ENCODE peak calls at places on chromosomes 16 and 17, in five cellular contexts. J is transverse colon, C is cardiac muscle cell, K is AG10803, E is endothelial cell. I is an unnamed sample.

GRCh38 chr17:64679710-64680216 is 17.7 kb upstream of the SMURF2 start:
- DNase-seq in J (no peak), C (peak), K (peak), E (no peak), I (no peak)

GRCh38 chr17:41178341-41178740 is 320 bp upstream of the KRTAP4-2 start:
- DNase-seq in J (no peak), C (no peak), K (peak), E (no peak), I (no peak)

GRCh38 chr16:67451704-67452435 is 20.9 kb downstream of the HSD11B2 start:
- DNase-seq in J (peak), C (no peak), K (no peak), E (no peak), I (no peak)

GRCh38 chr16:1839554-1839953 is 12.5 kb downstream of the FAHD1 start:
- DNase-seq in J (no peak), C (peak), K (peak), E (no peak), I (no peak)

GRCh38 chr17:28227278-28228108 is 91.5 kb upstream of the TMEM97 start:
- DNase-seq in J (peak), C (peak), K (no peak), E (peak), I (no peak)

GRCh38 chr16:5025171-5025632 is 8.5 kb downstream of the NAGPA start:
- DNase-seq in J (peak), C (peak), K (no peak), E (peak), I (no peak)

GRCh38 chr16:12758031-12758669 is 45.5 kb downstream of the CPPED1 start:
- DNase-seq in J (no peak), C (no peak), K (no peak), E (no peak), I (no peak)

GRCh38 chr17:71519285-71519684 is 601.5 kb upstream of the SOX9 start:
- DNase-seq in J (no peak), C (no peak), K (no peak), E (no peak), I (no peak)

GRCh38 chr17:38658741-38659345 is 15.9 kb downstream of the EPOP start:
- DNase-seq in J (no peak), C (no peak), K (no peak), E (no peak), I (no peak)

GRCh38 chr17:9575381-9576072 is at the start of gene STX8:
- DNase-seq in J (peak), C (peak), K (peak), E (peak), I (peak)
- TF ChIP-seq CTCF in J (no peak), C (peak), K (no peak), E (no peak), I (no peak)

GRCh38 chr16:8869212-8869987 is 594 bp upstream of the CARHSP1 start:
- DNase-seq in J (no peak), C (no peak), K (no peak), E (no peak), I (no peak)
- TF ChIP-seq CTCF in J (peak), C (no peak), K (no peak), E (no peak), I (no peak)

DNA sequence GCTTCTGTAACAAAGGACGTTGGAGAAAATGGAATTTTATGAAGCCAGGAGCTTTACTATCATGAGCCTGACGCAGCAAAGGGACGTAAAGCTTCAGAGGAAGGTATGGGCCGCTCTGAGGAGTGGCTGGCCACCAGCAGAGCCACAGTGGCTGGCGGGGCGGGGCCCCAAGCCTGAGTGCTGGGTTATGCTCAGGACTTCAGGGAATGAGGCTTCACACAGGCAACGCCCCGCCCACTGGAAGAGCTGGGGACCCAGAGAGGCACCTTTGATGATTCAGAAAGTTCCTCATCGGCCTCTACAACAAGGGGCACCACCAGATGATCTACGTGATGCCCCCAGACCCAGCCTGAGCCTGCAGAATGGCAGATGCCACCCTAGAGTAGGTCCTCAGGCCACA is 8.8 kb downstream of the NOB1 start:
- DNase-seq in J (no peak), C (no peak), K (no peak), E (no peak), I (no peak)
- TF ChIP-seq CTCF in J (no peak), C (no peak), K (no peak), E (no peak), I (no peak)

GRCh38 chr17:56319531-56319930 is 166.3 kb downstream of the ANKFN1 start:
- DNase-seq in J (no peak), C (peak), K (peak), E (no peak), I (no peak)
- TF ChIP-seq CTCF in J (no peak), C (no peak), K (peak), E (peak), I (no peak)

DNA sequence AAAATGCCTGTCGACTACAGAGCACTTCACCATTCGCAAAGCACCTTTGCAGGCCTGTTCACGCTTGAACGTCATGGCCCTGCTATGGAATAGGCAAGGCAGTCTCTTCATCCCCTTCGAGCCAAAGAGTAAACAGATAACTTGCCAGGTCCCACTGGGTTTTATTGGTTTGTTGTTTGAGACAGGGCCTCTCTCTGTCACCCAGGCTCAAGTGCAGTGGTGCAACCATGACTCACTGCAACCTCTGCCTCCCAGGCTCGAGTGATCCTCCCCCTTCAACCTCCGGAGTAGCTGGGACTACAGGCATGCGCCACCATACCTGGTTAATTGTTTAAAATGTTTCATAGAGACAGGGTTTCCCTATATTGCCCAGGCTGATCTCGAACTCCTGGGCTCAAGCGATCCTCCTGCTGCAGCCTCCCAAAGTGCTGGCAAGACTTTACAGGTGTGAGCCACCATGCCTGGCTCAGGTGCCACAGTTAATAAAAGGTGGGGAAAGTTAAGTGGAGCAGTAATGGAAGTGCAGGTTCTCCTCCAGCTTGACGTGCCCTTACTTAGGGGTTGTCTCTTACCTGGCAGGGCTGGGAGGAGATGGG is 9.5 kb downstream of the CHAD start:
- DNase-seq in J (peak), C (peak), K (peak), E (no peak), I (no peak)
- TF ChIP-seq CTCF in J (no peak), C (no peak), K (no peak), E (no peak), I (no peak)

GRCh38 chr17:75289832-75290337 is 652 bp upstream of the SLC25A19 start:
- DNase-seq in J (peak), C (peak), K (peak), E (no peak), I (peak)
- TF ChIP-seq CTCF in J (peak), C (peak), K (peak), E (no peak), I (no peak)

DNA sequence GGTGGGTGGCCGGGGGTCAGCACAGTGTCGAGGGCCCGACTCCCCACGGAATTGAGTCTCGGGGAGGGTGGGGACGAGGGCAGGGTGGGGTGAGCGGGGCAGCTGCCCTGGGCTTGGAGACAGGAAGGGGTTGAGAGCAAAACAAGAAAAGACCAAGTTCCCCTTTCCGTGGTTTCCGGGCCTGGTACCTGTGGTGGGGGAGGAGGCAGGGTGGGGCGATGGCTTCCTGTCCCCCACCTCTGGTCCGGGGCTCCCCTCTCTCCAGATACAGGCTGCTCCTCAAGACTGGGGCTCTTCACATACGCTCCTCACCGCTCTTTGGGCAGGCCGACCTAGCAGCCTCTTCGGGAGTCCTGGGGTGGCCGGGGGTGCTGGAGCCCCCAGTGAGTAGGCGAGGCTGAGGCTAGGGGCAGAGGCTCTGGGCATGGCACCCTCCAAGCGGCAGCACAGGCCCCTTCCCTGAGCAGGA is 593 bp downstream of the CORO1A start:
- DNase-seq in J (peak), C (no peak), K (no peak), E (no peak), I (peak)
- TF ChIP-seq CTCF in J (no peak), C (no peak), K (no peak), E (no peak), I (no peak)

DNA sequence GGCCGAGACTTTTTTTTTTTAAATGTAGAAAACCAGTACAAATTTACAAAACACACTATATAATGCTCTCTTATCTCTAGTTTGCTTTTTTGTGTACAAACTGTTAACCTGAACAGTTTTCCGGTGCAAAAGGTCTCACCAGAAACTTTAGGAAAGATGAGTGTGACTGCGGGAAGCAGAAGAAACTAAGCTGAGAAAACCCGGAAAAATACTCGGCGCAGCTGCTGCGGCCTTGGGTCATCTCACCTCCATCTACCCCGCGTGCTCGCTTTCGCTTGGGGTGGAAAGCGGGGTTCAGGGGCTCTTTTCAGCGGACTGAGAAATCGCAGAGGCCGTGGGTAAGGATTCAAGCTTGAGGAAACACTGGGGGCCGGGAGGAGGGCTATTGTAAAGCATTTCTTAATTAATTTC is 1.8 kb downstream of the SALL1 start:
- DNase-seq in J (no peak), C (peak), K (no peak), E (peak), I (no peak)
- TF ChIP-seq CTCF in J (no peak), C (no peak), K (no peak), E (no peak), I (no peak)

GRCh38 chr16:89491974-89492687 is 1.8 kb upstream of the ANKRD11 start:
- DNase-seq in J (no peak), C (no peak), K (no peak), E (no peak), I (no peak)

GRCh38 chr16:89490386-89491237 is at the start of gene ANKRD11:
- DNase-seq in J (peak), C (peak), K (peak), E (peak), I (peak)

GRCh38 chr16:89491238-89491869 is 993 bp upstream of the ANKRD11 start:
- DNase-seq in J (no peak), C (peak), K (peak), E (no peak), I (no peak)

GRCh38 chr16:89489731-89490385 is 503 bp downstream of the ANKRD11 start:
- DNase-seq in J (no peak), C (no peak), K (no peak), E (peak), I (no peak)

DNA sequence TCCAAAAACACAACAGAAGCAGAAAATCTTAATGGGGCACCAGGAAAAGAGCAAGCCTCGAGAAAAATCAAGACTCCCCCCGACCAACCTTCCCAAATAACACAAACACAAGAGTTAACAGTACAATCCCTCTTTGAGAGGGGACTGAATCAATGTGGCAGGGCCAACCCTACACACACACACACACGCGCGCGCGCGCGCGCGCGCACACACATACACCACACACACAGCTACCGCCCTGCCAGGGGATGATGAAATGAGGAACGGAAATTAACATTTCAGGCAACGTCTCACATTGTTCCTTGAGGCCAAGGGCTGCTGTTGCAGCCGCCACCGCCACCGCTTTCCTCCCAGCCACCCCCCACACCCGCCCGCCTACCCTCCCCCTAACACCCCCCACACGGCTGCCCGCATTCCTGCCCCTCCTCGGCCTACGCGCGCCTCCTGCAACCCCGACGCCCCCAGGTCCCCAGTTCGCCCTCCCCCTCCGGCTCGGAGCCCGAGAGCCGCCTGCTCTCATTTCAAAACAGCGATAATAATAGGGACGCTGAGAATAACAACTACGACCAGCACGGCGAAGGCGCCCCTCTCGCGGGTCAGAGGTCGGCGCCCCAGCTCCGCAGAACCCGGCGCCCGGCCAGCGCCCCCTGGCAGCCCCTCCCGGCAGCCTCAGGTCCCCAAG is 1.2 kb downstream of the ANKRD11 start:
- DNase-seq in J (peak), C (peak), K (peak), E (peak), I (peak)
- TF ChIP-seq CTCF in J (peak), C (no peak), K (peak), E (no peak), I (no peak)

GRCh38 chr16:72939247-72939646 is 108.7 kb downstream of the ZFHX3 start:
- DNase-seq in J (peak), C (peak), K (peak), E (no peak), I (no peak)
- TF ChIP-seq CTCF in J (no peak), C (peak), K (peak), E (no peak), I (no peak)

I was measured in activated B cell treated with CpG ODN at 0.5 μM for 24 hours.